ENCODE peak calls at places on chromosome 6, in five cellular contexts. K is uterus, O is GM12865, P is omental fat pad, Y is Calu3. V is an unnamed sample.

GRCh38 chr6:135115411-135116293 is 61.0 kb upstream of the HBS1L start:
- DNase-seq in K (no peak), O (peak), P (no peak), Y (no peak), V (no peak)

GRCh38 chr6:86938814-86939213 is 1.5 kb downstream of the HTR1E start:
- DNase-seq in K (no peak), O (no peak), P (no peak), Y (no peak), V (no peak)

GRCh38 chr6:24910850-24911712 is 24.7 kb downstream of the RIPOR2 start:
- DNase-seq in K (peak), O (peak), P (no peak), Y (peak), V (peak)

GRCh38 chr6:927157-927556 is 234.2 kb upstream of the EXOC2 start:
- DNase-seq in K (no peak), O (no peak), P (no peak), Y (no peak), V (no peak)

GRCh38 chr6:28977351-28978136 is 27.6 kb downstream of the ZNF311 start:
- DNase-seq in K (no peak), O (peak), P (no peak), Y (no peak), V (peak)

GRCh38 chr6:108293527-108294296 is 1.1 kb upstream of the AFG1L start:
- DNase-seq in K (peak), O (no peak), P (no peak), Y (no peak), V (no peak)

GRCh38 chr6:49918787-49919186 is 45.2 kb downstream of the DEFB114 start:
- DNase-seq in K (no peak), O (no peak), P (no peak), Y (no peak), V (no peak)

GRCh38 chr6:116111552-116112528 is 11.2 kb downstream of the NT5DC1 start:
- DNase-seq in K (no peak), O (peak), P (no peak), Y (peak), V (peak)

GRCh38 chr6:2244261-2245102 is 923 bp downstream of the GMDS start:
- DNase-seq in K (no peak), O (peak), P (no peak), Y (peak), V (no peak)

GRCh38 chr6:42148058-42148457 is 5.6 kb upstream of the C6orf132 start:
- DNase-seq in K (no peak), O (no peak), P (no peak), Y (no peak), V (no peak)

GRCh38 chr6:128071212-128071611 is 170.4 kb upstream of the THEMIS start:
- DNase-seq in K (no peak), O (peak), P (no peak), Y (no peak), V (no peak)

GRCh38 chr6:128076843-128077242 is 176.0 kb upstream of the THEMIS start:
- DNase-seq in K (no peak), O (no peak), P (no peak), Y (no peak), V (no peak)

GRCh38 chr6:128073389-128073788 is 172.5 kb upstream of the THEMIS start:
- DNase-seq in K (no peak), O (no peak), P (no peak), Y (no peak), V (no peak)

GRCh38 chr6:128078276-128078675 is 177.4 kb upstream of the THEMIS start:
- DNase-seq in K (no peak), O (peak), P (no peak), Y (no peak), V (no peak)

DNA sequence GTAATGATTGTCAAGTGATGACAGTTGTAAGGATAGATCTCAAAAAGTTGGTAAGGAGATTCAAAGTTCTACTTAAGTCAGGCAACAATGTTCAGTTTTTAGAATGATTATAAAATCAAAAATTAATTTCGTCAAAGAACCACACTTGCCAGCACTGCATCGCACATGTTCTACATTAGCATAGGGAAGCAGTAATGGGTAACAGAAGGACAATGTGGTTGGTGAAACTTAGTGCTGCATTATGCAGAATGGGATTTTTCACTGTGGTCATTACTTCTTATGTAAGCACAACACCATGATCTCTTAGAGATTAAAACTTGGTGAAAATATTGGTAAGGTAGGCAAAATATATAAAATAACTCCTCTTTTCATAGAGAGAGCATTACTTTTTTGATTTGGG is 173.7 kb upstream of the THEMIS start:
- DNase-seq in K (no peak), O (no peak), P (no peak), Y (no peak), V (no peak)
- TF ChIP-seq CTCF in K (no peak), O (no peak), P (no peak), Y (no peak), V (no peak)

GRCh38 chr6:113969888-113970807 is 800 bp downstream of the HDAC2 start:
- DNase-seq in K (peak), O (peak), P (no peak), Y (peak), V (peak)
- TF ChIP-seq CTCF in K (no peak), O (no peak), P (no peak), Y (no peak), V (no peak)

DNA sequence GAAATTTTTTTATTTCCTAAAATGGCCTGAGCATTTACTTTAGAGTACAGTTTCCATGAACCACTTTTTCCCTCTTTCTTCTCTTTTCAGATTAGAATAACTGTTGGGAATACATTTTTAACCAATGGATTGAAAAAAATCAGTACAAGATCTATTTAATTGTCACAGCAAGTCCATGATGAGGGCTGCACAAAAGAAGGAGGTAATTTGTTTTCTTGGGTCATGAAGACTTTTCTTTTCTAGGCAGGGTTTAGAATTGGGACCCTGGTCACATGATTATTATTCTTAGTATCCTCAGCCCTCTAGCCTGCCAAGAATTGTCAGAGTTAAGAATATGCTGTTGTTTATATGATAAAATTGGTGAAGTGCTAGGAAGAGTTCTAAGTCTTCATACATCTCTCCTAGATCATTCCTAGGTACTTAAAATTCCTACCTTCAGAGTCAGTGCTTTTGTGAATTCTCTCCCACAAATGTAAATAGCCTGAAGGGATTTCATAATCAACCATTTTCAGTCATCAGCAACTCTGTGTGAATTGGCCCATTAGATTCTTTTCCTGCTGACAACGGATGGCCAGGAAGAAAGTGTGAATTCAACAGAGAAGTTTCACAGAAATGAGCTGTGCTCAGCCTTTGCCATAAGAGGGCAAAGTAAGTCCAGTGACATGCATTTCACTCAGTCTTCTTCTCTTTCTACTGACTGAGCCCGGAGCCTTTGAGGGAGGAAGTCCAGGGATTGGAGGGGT is 32.4 kb upstream of the TPBG start:
- DNase-seq in K (no peak), O (peak), P (no peak), Y (no peak), V (no peak)
- TF ChIP-seq CTCF in K (no peak), O (peak), P (no peak), Y (no peak), V (no peak)

GRCh38 chr6:153003294-153003645 is 761 bp upstream of the MTRF1L start:
- DNase-seq in K (no peak), O (no peak), P (no peak), Y (no peak), V (no peak)

GRCh38 chr6:153000243-153000642 is 2.3 kb downstream of the MTRF1L start:
- DNase-seq in K (no peak), O (no peak), P (no peak), Y (no peak), V (no peak)

GRCh38 chr6:153002613-153003293 is at the start of gene MTRF1L:
- DNase-seq in K (peak), O (peak), P (peak), Y (peak), V (peak)

GRCh38 chr6:153001767-153002612 is 519 bp downstream of the MTRF1L start:
- DNase-seq in K (no peak), O (peak), P (no peak), Y (no peak), V (peak)
- TF ChIP-seq CTCF in K (no peak), O (no peak), P (no peak), Y (no peak), V (no peak)

GRCh38 chr6:16759646-16760535 is 1.4 kb downstream of the ATXN1 start:
- DNase-seq in K (peak), O (peak), P (peak), Y (peak), V (peak)

GRCh38 chr6:16760536-16761468 is at the start of gene ATXN1:
- DNase-seq in K (peak), O (peak), P (peak), Y (peak), V (peak)

GRCh38 chr6:16762547-16763477 is 1.6 kb upstream of the ATXN1 start:
- DNase-seq in K (peak), O (peak), P (no peak), Y (peak), V (peak)

GRCh38 chr6:16762265-16762546 is 946 bp upstream of the ATXN1 start:
- DNase-seq in K (no peak), O (no peak), P (no peak), Y (peak), V (no peak)

DNA sequence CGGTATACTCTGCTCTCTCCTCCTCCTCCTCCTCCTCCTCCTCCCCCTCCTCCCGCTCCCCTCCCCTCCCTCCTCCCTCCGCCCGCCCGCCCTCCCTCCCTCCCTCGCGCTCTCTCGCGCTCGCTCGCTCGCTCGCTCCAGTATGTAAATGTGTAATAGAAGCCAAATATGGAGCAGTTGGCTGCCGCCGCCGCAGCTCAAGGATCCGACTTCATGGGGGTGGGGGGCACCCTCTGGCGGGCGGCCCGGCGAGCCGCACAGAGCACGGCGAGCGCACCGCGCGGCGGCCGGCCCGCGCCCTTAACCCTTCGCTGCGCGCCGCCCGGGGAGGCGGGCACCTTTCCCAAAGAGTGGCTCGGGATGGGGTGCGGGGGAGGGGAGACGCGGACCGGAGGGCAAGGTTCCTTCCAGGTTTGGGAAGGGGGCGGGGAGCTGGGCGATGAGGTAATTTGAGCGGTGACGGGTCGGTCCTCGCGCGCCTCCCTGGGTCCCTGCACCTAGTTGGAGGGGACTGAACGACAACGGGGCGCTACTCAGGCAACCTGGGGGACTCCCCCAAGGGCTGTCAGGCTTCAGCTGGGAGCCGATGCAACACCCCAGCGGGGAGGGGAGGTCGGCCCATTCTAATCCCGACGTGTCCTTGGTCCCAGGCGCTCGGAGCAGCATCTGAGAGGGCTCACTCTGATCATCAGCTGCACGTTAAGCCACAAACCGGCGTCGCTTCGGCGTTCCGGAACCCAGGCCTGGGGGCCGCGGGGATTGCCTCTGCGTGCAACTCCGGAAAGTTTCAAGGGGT is 407 bp upstream of the ATXN1 start:
- DNase-seq in K (peak), O (peak), P (peak), Y (peak), V (peak)
- TF ChIP-seq CTCF in K (no peak), O (peak), P (no peak), Y (no peak), V (no peak)

GRCh38 chr6:147003186-147003585 is 201.0 kb upstream of the STXBP5 start:
- DNase-seq in K (no peak), O (no peak), P (no peak), Y (no peak), V (no peak)

GRCh38 chr6:147009358-147009757 is 194.9 kb upstream of the STXBP5 start:
- DNase-seq in K (no peak), O (no peak), P (no peak), Y (no peak), V (no peak)

GRCh38 chr6:147001621-147002020 is 202.6 kb upstream of the STXBP5 start:
- DNase-seq in K (no peak), O (no peak), P (no peak), Y (no peak), V (no peak)

GRCh38 chr6:147000545-147001488 is 203.4 kb upstream of the STXBP5 start:
- DNase-seq in K (no peak), O (no peak), P (no peak), Y (no peak), V (no peak)

GRCh38 chr6:147005499-147005898 is 198.7 kb upstream of the STXBP5 start:
- DNase-seq in K (no peak), O (no peak), P (no peak), Y (no peak), V (peak)
- TF ChIP-seq CTCF in K (no peak), O (no peak), P (no peak), Y (no peak), V (no peak)